ENCODE peak calls at places on chromosomes 11 and 22, in four cellular contexts. C is mucosa of descending colon, D is Peyer's patch, K is AG09309. E is an unnamed sample.
A peak's percentile ranks its signal among the peaks of the same experiment; 100 is the strongest.

GRCh38 chr11:60131943-60132342 is 43.5 kb downstream of the MS4A2 start:
- DNase-seq in C (no peak), K (no peak), D (no peak), E (no peak)

GRCh38 chr11:33471541-33471940 is 214.4 kb downstream of the HIPK3 start:
- DNase-seq in C (no peak), D (no peak), K (no peak), E (no peak)

GRCh38 chr11:94851864-94852581 is 83.9 kb downstream of the AMOTL1 start:
- DNase-seq in C (no peak), K (no peak), D (no peak), E (no peak)

GRCh38 chr22:31118046-31118820 is 4.5 kb upstream of the INPP5J start:
- DNase-seq in C (no peak), K (no peak), D (no peak), E (no peak)

GRCh38 chr11:72240461-72241289 is 3.3 kb downstream of the PHOX2A start:
- DNase-seq in D (no peak), C (no peak), K (no peak), E (no peak)

GRCh38 chr11:74330065-74330858 is 18.8 kb upstream of the P4HA3 start:
- DNase-seq in C (no peak), D (no peak), K (no peak), E (peak; percentile 76)

GRCh38 chr11:133040289-133040893 is 491.9 kb downstream of the OPCML start:
- DNase-seq in D (no peak), K (no peak), C (no peak), E (peak; percentile 7)

GRCh38 chr11:29734287-29734686 is 282.5 kb downstream of the KCNA4 start:
- DNase-seq in K (no peak), C (no peak), D (no peak), E (no peak)

GRCh38 chr11:12889243-12889642 is 119.9 kb upstream of the RASSF10 start:
- DNase-seq in K (peak; percentile 64), D (no peak), C (no peak), E (no peak)

GRCh38 chr22:33678523-33678922 is 241.8 kb downstream of the LARGE1 start:
- DNase-seq in D (no peak), C (no peak), K (no peak), E (no peak)

GRCh38 chr11:942853-943252 is 17.2 kb downstream of the AP2A2 start:
- DNase-seq in K (no peak), C (no peak), D (no peak), E (no peak)

GRCh38 chr11:103730151-103730940 is 306.1 kb upstream of the DDI1 start:
- DNase-seq in D (no peak), K (no peak), C (no peak), E (no peak)

GRCh38 chr11:60570970-60571369 is 55.8 kb downstream of the MS4A13 start:
- DNase-seq in D (no peak), C (no peak), K (no peak), E (no peak)

GRCh38 chr11:26331911-26332571 is at the start of gene ANO3:
- DNase-seq in K (peak; percentile 18), C (peak; percentile 33), D (no peak), E (peak; percentile 67)

GRCh38 chr22:35620624-35621245 is 3.6 kb upstream of the MB start:
- DNase-seq in C (no peak), D (no peak), K (no peak), E (no peak)

GRCh38 chr11:61543606-61544306 is 35.2 kb downstream of the LRRC10B start:
- DNase-seq in K (peak; percentile 13), C (no peak), D (no peak), E (no peak)

GRCh38 chr11:83156996-83157754 is at the start of gene PCF11:
- DNase-seq in D (no peak), K (no peak), C (peak; percentile 97), E (no peak)

GRCh38 chr11:3109921-3110706 is 52.9 kb upstream of the CARS1 start:
- DNase-seq in K (no peak), C (peak; percentile 65), D (no peak), E (no peak)

GRCh38 chr22:38398609-38399401 is 56.2 kb downstream of the KCNJ4 start:
- DNase-seq in D (peak; percentile 88), K (no peak), C (peak; percentile 91), E (no peak)

GRCh38 chr11:31139479-31139878 is 230.1 kb downstream of the DCDC1 start:
- DNase-seq in K (no peak), D (no peak), C (no peak), E (no peak)

GRCh38 chr11:14904745-14905103 is 12.7 kb upstream of the CYP2R1 start:
- DNase-seq in K (no peak), D (peak; percentile 68), C (peak; percentile 82), E (no peak)

GRCh38 chr11:57251491-57252104 is 14.5 kb upstream of the APLNR start:
- DNase-seq in C (no peak), D (no peak), K (no peak), E (no peak)

GRCh38 chr11:85589373-85589772 is 37.8 kb downstream of the DLG2 start:
- DNase-seq in C (no peak), D (no peak), K (no peak), E (no peak)

GRCh38 chr11:69014936-69015549 is 2.0 kb upstream of the MRGPRF start:
- DNase-seq in D (no peak), K (no peak), C (no peak), E (no peak)

GRCh38 chr11:69011624-69012091 is 1.4 kb downstream of the MRGPRF start:
- DNase-seq in D (no peak), K (no peak), C (peak; percentile 20), E (no peak)

GRCh38 chr11:69012092-69013008 is 696 bp downstream of the MRGPRF start:
- DNase-seq in C (no peak), D (no peak), K (no peak), E (no peak)

GRCh38 chr11:69014084-69014935 is 1.3 kb upstream of the MRGPRF start:
- DNase-seq in C (peak; percentile 70), K (no peak), D (no peak), E (no peak)

DNA sequence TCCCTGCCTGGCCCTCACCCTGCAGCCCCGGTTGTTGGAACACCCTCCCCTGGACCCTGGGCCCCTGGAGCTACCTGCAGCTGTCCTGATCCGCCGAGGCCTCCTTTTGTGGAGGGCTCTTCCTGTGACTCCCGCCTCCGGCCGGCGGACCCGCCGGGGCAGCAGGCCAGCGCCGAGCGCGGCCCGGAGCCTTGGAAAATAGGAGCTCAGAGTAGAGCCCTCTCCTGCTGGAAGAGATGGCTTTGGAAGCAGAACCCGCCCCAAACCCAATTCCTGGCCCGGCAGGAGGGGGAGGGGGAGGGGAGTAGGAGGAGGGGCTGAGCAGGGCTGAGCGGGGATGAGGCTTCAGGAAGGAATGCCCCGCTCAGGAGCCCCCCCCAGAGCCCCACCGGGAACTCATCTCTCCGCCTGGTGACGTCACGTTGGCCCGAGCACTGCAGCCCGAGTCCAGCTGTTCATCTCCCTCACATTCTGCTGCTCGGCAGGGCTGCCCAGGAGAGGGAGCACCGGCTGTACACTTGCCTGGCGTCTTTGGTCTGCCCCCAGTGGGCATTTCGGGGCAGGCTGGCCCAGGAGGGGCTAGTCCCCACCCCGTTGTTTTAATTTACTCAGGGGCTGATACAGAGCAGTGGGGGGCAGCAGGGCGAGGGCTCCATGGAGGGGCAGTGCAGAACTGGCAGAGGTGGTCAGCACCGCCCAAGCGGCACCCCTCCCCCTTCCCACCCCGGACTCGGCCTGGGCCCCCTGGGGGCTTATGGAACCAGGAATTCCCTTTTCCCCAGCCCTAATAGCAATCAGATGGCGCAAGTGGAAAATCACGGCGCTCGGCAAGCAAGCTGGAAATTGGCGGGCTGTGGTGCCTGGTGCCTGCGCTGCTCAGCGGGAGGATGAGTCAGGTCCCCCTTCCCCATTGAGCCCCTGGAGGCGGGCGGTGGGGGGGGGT is at the start of gene MRGPRF:
- DNase-seq in K (peak; percentile 64), C (peak; percentile 80), D (peak; percentile 45), E (no peak)
- TF ChIP-seq CTCF in K (peak; percentile 82), C (no peak), D (peak; percentile 3), E (peak; percentile 67)

GRCh38 chr22:17267661-17268330 is 48.6 kb upstream of the ADA2 start:
- DNase-seq in K (no peak), D (no peak), C (no peak), E (no peak)

GRCh38 chr22:17269224-17269606 is 50.0 kb upstream of the ADA2 start:
- DNase-seq in K (no peak), D (no peak), C (no peak), E (no peak)

GRCh38 chr22:17266261-17266971 is 47.2 kb upstream of the ADA2 start:
- DNase-seq in D (no peak), C (peak; percentile 77), K (no peak), E (no peak)

GRCh38 chr22:17269607-17270261 is 50.5 kb upstream of the ADA2 start:
- DNase-seq in C (peak; percentile 67), K (no peak), D (no peak), E (no peak)

GRCh38 chr22:17268501-17269223 is 49.4 kb upstream of the ADA2 start:
- DNase-seq in K (no peak), D (no peak), C (no peak), E (no peak)
- TF ChIP-seq CTCF in K (no peak), D (peak; percentile 26), C (no peak), E (no peak)

DNA sequence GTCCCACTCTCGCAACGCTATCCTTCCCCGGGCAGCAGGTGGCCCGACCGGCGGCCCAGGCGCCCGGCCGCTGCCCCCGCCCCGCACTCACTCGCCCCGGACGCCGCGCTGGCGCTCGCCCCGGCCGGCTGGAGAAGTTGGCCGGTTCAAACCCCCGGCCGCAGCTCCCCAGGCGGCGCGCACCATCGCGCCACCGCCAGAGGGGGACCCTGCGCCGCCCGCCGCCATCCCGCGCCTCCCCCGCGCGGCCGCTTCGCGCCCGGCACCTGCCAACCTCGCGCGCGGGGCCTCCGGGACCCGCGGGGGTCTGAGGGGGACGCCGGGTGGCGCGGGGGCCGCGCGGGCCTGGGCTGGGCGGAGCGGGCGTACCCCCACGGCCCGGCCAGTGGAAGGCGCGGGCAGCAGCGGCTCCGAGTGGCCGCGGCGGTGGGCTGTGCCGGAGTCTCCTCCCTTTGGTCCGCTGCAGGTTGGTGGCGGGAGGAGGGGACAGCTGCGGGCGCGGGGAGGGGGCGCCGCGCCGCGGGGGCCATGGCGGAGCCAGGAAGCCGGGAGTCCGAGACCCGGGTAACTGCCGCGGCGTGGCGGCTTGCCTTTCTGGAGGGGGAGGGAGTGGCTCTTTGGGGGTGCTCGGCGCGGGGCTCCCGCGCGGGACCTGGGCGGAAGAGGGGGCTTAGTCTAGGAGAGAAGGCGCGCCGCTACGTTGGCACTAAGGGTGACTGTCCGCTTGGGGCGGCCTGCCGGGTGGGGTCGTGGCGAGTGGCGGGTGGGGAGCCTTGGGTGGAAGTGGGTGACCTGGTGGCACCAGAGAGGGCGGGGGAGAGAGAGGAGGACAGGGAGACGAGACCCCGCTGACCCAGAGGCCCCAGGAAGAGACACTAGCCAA is at the start of the genes MPST and TST:
- DNase-seq in C (peak; percentile 89), K (no peak), D (peak; percentile 49), E (no peak)
- TF ChIP-seq CTCF in C (no peak), K (no peak), D (no peak), E (peak; percentile 3)

DNA sequence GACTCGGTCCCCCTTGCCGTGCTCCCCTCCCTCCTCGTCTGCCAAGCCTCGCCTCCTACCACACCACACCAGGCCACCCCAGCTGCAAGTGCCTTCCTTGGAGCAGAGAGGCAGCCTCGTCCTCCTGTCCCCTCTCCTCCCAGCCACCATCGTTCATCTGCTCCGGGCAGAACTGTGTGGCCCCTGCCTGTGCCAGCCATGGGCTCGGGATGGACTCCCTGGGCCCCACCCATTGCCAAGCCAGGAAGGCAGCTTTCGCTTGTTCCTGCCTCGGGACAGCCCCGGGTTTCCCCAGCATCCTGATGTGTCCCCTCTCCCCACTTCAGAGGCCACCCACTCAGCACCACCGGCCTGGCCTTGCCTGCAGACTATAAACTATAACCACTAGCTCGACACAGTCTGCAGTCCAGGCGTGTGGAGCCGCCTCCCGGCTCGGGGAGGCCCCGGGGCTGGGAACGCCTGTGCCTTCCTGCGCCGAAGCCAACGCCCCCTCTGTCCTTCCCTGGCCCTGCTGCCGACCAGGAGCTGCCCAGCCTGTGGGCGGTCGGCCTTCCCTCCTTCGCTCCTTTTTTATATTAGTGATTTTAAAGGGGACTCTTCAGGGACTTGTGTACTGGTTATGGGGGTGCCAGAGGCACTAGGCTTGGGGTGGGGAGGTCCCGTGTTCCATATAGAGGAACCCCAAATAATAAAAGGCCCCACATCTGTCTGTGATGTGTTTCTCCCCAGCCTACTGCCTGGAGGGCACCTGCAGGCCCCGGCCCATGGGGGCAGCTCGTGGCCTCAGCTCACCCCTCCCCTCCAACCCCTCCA is 29.8 kb downstream of the CAPN1 start:
- DNase-seq in K (no peak), C (no peak), D (no peak), E (no peak)
- TF ChIP-seq CTCF in K (no peak), C (no peak), D (no peak), E (no peak)

E was measured in kidney epithelial cell.